ENCODE peak calls at places on chromosomes 13 and 19, in ten cellular contexts. One of them, this sample, is unnamed.

GRCh38 chr13:110306340-110306959 is 507 bp downstream of the COL4A1 start:
- DNase-seq in foreskin keratinocyte: peak
- DNase-seq in BJ: no peak
- DNase-seq in CMK: no peak
- DNase-seq in left ventricle myocardium inferior: no peak
- DNase-seq in stimulated activated CD4-positive, alpha-beta T cell treated with anti-CD3 and anti-CD28 coated beads, Interleukin-1b, Interleukin-23, amount 100 ng/mL, for 24 hours: no peak
- DNase-seq in RPMI7951: peak
- DNase-seq in HuH-7.5: no peak
- DNase-seq in testis: peak
- DNase-seq in GM03348: peak
- DNase-seq in this sample: no peak

GRCh38 chr19:3064011-3064330 is 1.7 kb upstream of the TLE5 start:
- DNase-seq in foreskin keratinocyte: no peak
- DNase-seq in BJ: no peak
- DNase-seq in CMK: no peak
- DNase-seq in left ventricle myocardium inferior: no peak
- DNase-seq in stimulated activated CD4-positive, alpha-beta T cell treated with anti-CD3 and anti-CD28 coated beads, Interleukin-1b, Interleukin-23, amount 100 ng/mL, for 24 hours: no peak
- DNase-seq in RPMI7951: no peak
- DNase-seq in HuH-7.5: no peak
- DNase-seq in testis: no peak
- DNase-seq in GM03348: no peak
- DNase-seq in this sample: no peak

GRCh38 chr19:46984077-46985010 is 35.3 kb upstream of the NPAS1 start:
- DNase-seq in foreskin keratinocyte: no peak
- DNase-seq in BJ: no peak
- DNase-seq in CMK: no peak
- DNase-seq in left ventricle myocardium inferior: peak
- DNase-seq in stimulated activated CD4-positive, alpha-beta T cell treated with anti-CD3 and anti-CD28 coated beads, Interleukin-1b, Interleukin-23, amount 100 ng/mL, for 24 hours: no peak
- DNase-seq in RPMI7951: peak
- DNase-seq in HuH-7.5: peak
- DNase-seq in testis: no peak
- DNase-seq in GM03348: no peak
- DNase-seq in this sample: peak

GRCh38 chr13:110912651-110913051 is 2.2 kb downstream of the ANKRD10 start:
- DNase-seq in foreskin keratinocyte: peak
- DNase-seq in BJ: no peak
- DNase-seq in CMK: no peak
- DNase-seq in left ventricle myocardium inferior: no peak
- DNase-seq in stimulated activated CD4-positive, alpha-beta T cell treated with anti-CD3 and anti-CD28 coated beads, Interleukin-1b, Interleukin-23, amount 100 ng/mL, for 24 hours: no peak
- DNase-seq in RPMI7951: peak
- DNase-seq in HuH-7.5: no peak
- DNase-seq in testis: peak
- DNase-seq in GM03348: peak
- DNase-seq in this sample: peak

GRCh38 chr19:37951816-37952210 is 44.8 kb downstream of the SIPA1L3 start:
- DNase-seq in foreskin keratinocyte: no peak
- DNase-seq in BJ: no peak
- DNase-seq in CMK: no peak
- DNase-seq in left ventricle myocardium inferior: no peak
- DNase-seq in stimulated activated CD4-positive, alpha-beta T cell treated with anti-CD3 and anti-CD28 coated beads, Interleukin-1b, Interleukin-23, amount 100 ng/mL, for 24 hours: no peak
- DNase-seq in RPMI7951: no peak
- DNase-seq in HuH-7.5: no peak
- DNase-seq in testis: no peak
- DNase-seq in GM03348: no peak
- DNase-seq in this sample: no peak

GRCh38 chr13:112174476-112175110 is 107.6 kb downstream of the SOX1 start:
- DNase-seq in foreskin keratinocyte: no peak
- DNase-seq in BJ: no peak
- DNase-seq in CMK: no peak
- DNase-seq in left ventricle myocardium inferior: no peak
- DNase-seq in stimulated activated CD4-positive, alpha-beta T cell treated with anti-CD3 and anti-CD28 coated beads, Interleukin-1b, Interleukin-23, amount 100 ng/mL, for 24 hours: no peak
- DNase-seq in RPMI7951: no peak
- DNase-seq in HuH-7.5: no peak
- DNase-seq in testis: no peak
- DNase-seq in GM03348: no peak
- DNase-seq in this sample: no peak

GRCh38 chr13:78409172-78409571 is 194.2 kb downstream of the POU4F1 start:
- DNase-seq in foreskin keratinocyte: no peak
- DNase-seq in BJ: no peak
- DNase-seq in CMK: no peak
- DNase-seq in left ventricle myocardium inferior: no peak
- DNase-seq in stimulated activated CD4-positive, alpha-beta T cell treated with anti-CD3 and anti-CD28 coated beads, Interleukin-1b, Interleukin-23, amount 100 ng/mL, for 24 hours: no peak
- DNase-seq in RPMI7951: no peak
- DNase-seq in HuH-7.5: no peak
- DNase-seq in testis: no peak
- DNase-seq in GM03348: no peak
- DNase-seq in this sample: no peak

GRCh38 chr13:114119196-114119595 is 13.2 kb downstream of the RASA3 start:
- DNase-seq in foreskin keratinocyte: peak
- DNase-seq in BJ: peak
- DNase-seq in CMK: no peak
- DNase-seq in left ventricle myocardium inferior: no peak
- DNase-seq in stimulated activated CD4-positive, alpha-beta T cell treated with anti-CD3 and anti-CD28 coated beads, Interleukin-1b, Interleukin-23, amount 100 ng/mL, for 24 hours: no peak
- DNase-seq in RPMI7951: peak
- DNase-seq in HuH-7.5: no peak
- DNase-seq in testis: no peak
- DNase-seq in GM03348: peak
- DNase-seq in this sample: peak

GRCh38 chr13:38636756-38637155 is 50.1 kb upstream of the FREM2 start:
- DNase-seq in foreskin keratinocyte: no peak
- DNase-seq in BJ: no peak
- DNase-seq in CMK: no peak
- DNase-seq in left ventricle myocardium inferior: no peak
- DNase-seq in stimulated activated CD4-positive, alpha-beta T cell treated with anti-CD3 and anti-CD28 coated beads, Interleukin-1b, Interleukin-23, amount 100 ng/mL, for 24 hours: no peak
- DNase-seq in RPMI7951: no peak
- DNase-seq in HuH-7.5: no peak
- DNase-seq in testis: no peak
- DNase-seq in GM03348: no peak
- DNase-seq in this sample: no peak

GRCh38 chr19:10936661-10937084 is 8.1 kb downstream of the TIMM29 start:
- DNase-seq in foreskin keratinocyte: peak
- DNase-seq in BJ: peak
- DNase-seq in CMK: peak
- DNase-seq in left ventricle myocardium inferior: no peak
- DNase-seq in stimulated activated CD4-positive, alpha-beta T cell treated with anti-CD3 and anti-CD28 coated beads, Interleukin-1b, Interleukin-23, amount 100 ng/mL, for 24 hours: no peak
- DNase-seq in RPMI7951: peak
- DNase-seq in HuH-7.5: no peak
- DNase-seq in testis: peak
- DNase-seq in GM03348: peak
- DNase-seq in this sample: peak

GRCh38 chr13:23952796-23953195 is 55.5 kb upstream of the C1QTNF9B start:
- DNase-seq in foreskin keratinocyte: no peak
- DNase-seq in BJ: no peak
- DNase-seq in CMK: no peak
- DNase-seq in left ventricle myocardium inferior: no peak
- DNase-seq in stimulated activated CD4-positive, alpha-beta T cell treated with anti-CD3 and anti-CD28 coated beads, Interleukin-1b, Interleukin-23, amount 100 ng/mL, for 24 hours: no peak
- DNase-seq in RPMI7951: no peak
- DNase-seq in HuH-7.5: no peak
- DNase-seq in testis: no peak
- DNase-seq in GM03348: no peak
- DNase-seq in this sample: no peak

GRCh38 chr13:114203536-114203935 is 24.5 kb downstream of the CFAP97D2 start:
- DNase-seq in foreskin keratinocyte: peak
- DNase-seq in BJ: no peak
- DNase-seq in CMK: no peak
- DNase-seq in left ventricle myocardium inferior: no peak
- DNase-seq in stimulated activated CD4-positive, alpha-beta T cell treated with anti-CD3 and anti-CD28 coated beads, Interleukin-1b, Interleukin-23, amount 100 ng/mL, for 24 hours: no peak
- DNase-seq in RPMI7951: no peak
- DNase-seq in HuH-7.5: no peak
- DNase-seq in testis: no peak
- DNase-seq in GM03348: no peak
- DNase-seq in this sample: no peak

GRCh38 chr19:44677019-44677809 is 5.9 kb downstream of the CEACAM19 start:
- DNase-seq in foreskin keratinocyte: peak
- DNase-seq in BJ: peak
- DNase-seq in CMK: no peak
- DNase-seq in left ventricle myocardium inferior: no peak
- DNase-seq in stimulated activated CD4-positive, alpha-beta T cell treated with anti-CD3 and anti-CD28 coated beads, Interleukin-1b, Interleukin-23, amount 100 ng/mL, for 24 hours: no peak
- DNase-seq in RPMI7951: peak
- DNase-seq in HuH-7.5: no peak
- DNase-seq in testis: peak
- DNase-seq in GM03348: peak
- DNase-seq in this sample: peak